ENCODE peak calls at places on chromosomes 4 and X, in four cellular contexts. One of them, this sample, is unnamed.

GRCh38 chr4:184439856-184440592 is 34.3 kb downstream of the IRF2 start:
- DNase-seq in H9: no peak
- DNase-seq in IMR-90: peak; percentile 90
- DNase-seq in mesendoderm: no peak
- DNase-seq in this sample: no peak

GRCh38 chr4:143375326-143376073 is 38.8 kb downstream of the GAB1 start:
- DNase-seq in H9: peak; percentile 50
- DNase-seq in mesendoderm: peak; percentile 67
- DNase-seq in IMR-90: no peak
- DNase-seq in this sample: no peak

GRCh38 chr4:125765936-125766335 is 451.2 kb downstream of the FAT4 start:
- DNase-seq in IMR-90: peak; percentile 61
- DNase-seq in H9: no peak
- DNase-seq in mesendoderm: no peak
- DNase-seq in this sample: no peak

GRCh38 chr4:150348079-150348478 is 233.9 kb upstream of the MAB21L2 start:
- DNase-seq in H9: no peak
- DNase-seq in IMR-90: peak; percentile 65
- DNase-seq in mesendoderm: no peak
- DNase-seq in this sample: no peak

GRCh38 chr4:121155893-121156292 is 8.2 kb downstream of the TNIP3 start:
- DNase-seq in H9: no peak
- DNase-seq in mesendoderm: peak; percentile 79
- DNase-seq in IMR-90: peak; percentile 94
- DNase-seq in this sample: no peak

GRCh38 chrX:13087322-13088154 is 43.1 kb upstream of the FAM9C start:
- DNase-seq in IMR-90: peak; percentile 70
- DNase-seq in mesendoderm: no peak
- DNase-seq in H9: no peak
- DNase-seq in this sample: no peak

GRCh38 chr4:185740471-185740873 is 71.5 kb downstream of the SORBS2 start:
- DNase-seq in IMR-90: no peak
- DNase-seq in mesendoderm: peak; percentile 64
- DNase-seq in H9: no peak
- DNase-seq in this sample: no peak

GRCh38 chr4:80134936-80135701 is 62.1 kb upstream of the ANTXR2 start:
- DNase-seq in IMR-90: peak; percentile 42
- DNase-seq in mesendoderm: peak; percentile 95
- DNase-seq in H9: no peak
- DNase-seq in this sample: no peak

GRCh38 chr4:41257257-41257900 is 651 bp downstream of the UCHL1 start:
- DNase-seq in IMR-90: peak; percentile 52
- DNase-seq in H9: peak; percentile 61
- DNase-seq in mesendoderm: peak; percentile 66
- DNase-seq in this sample: peak; percentile 53

GRCh38 chr4:70721747-70722146 is at the start of gene RUFY3:
- DNase-seq in IMR-90: peak; percentile 98
- DNase-seq in mesendoderm: no peak
- DNase-seq in H9: no peak
- DNase-seq in this sample: no peak

GRCh38 chr4:141814499-141814898 is 178.1 kb downstream of the IL15 start:
- DNase-seq in IMR-90: no peak
- DNase-seq in mesendoderm: no peak
- DNase-seq in H9: no peak
- DNase-seq in this sample: no peak

GRCh38 chrX:15299945-15300851 is 15.2 kb downstream of the ASB11 start:
- DNase-seq in IMR-90: peak; percentile 30
- DNase-seq in H9: no peak
- DNase-seq in mesendoderm: peak; percentile 5
- DNase-seq in this sample: peak; percentile 0

GRCh38 chrX:41621236-41621651 is 67.5 kb upstream of the GPR34 start:
- DNase-seq in IMR-90: peak; percentile 62
- DNase-seq in H9: peak; percentile 32
- DNase-seq in mesendoderm: peak; percentile 97
- DNase-seq in this sample: no peak

GRCh38 chr4:94446386-94446785 is 5.4 kb upstream of the PDLIM5 start:
- DNase-seq in IMR-90: peak; percentile 95
- DNase-seq in H9: no peak
- DNase-seq in mesendoderm: no peak
- DNase-seq in this sample: no peak

GRCh38 chrX:77564824-77565223 is 117.6 kb downstream of the FGF16 start:
- DNase-seq in IMR-90: peak; percentile 43
- DNase-seq in H9: no peak
- DNase-seq in mesendoderm: no peak
- DNase-seq in this sample: no peak

GRCh38 chr4:147822128-147822527 is 90.2 kb downstream of the ARHGAP10 start:
- DNase-seq in mesendoderm: no peak
- DNase-seq in H9: no peak
- DNase-seq in IMR-90: peak; percentile 79
- DNase-seq in this sample: no peak

GRCh38 chrX:14776901-14777300 is 96.0 kb downstream of the FANCB start:
- DNase-seq in IMR-90: no peak
- DNase-seq in mesendoderm: peak; percentile 33
- DNase-seq in H9: no peak
- DNase-seq in this sample: no peak

GRCh38 chr4:74674750-74675149 is 119.6 kb downstream of the BTC start:
- DNase-seq in H9: no peak
- DNase-seq in IMR-90: no peak
- DNase-seq in mesendoderm: peak; percentile 27
- DNase-seq in this sample: no peak

GRCh38 chr4:105966046-105966445 is 70.8 kb downstream of the NPNT start:
- DNase-seq in H9: no peak
- DNase-seq in IMR-90: peak; percentile 52
- DNase-seq in mesendoderm: no peak
- DNase-seq in this sample: no peak

GRCh38 chrX:13463608-13464007 is 105.8 kb upstream of the EGFL6 start:
- DNase-seq in mesendoderm: no peak
- DNase-seq in H9: no peak
- DNase-seq in IMR-90: peak; percentile 98
- DNase-seq in this sample: no peak

GRCh38 chr4:13912436-13912835 is 284.9 kb upstream of the BOD1L1 start:
- DNase-seq in IMR-90: peak; percentile 18
- DNase-seq in mesendoderm: peak; percentile 92
- DNase-seq in H9: no peak
- DNase-seq in this sample: no peak

GRCh38 chr4:2637956-2638552 is 101.6 kb downstream of the FAM193A start:
- DNase-seq in H9: no peak
- DNase-seq in mesendoderm: no peak
- DNase-seq in IMR-90: no peak
- DNase-seq in this sample: no peak

GRCh38 chr4:139030614-139031235 is 15.1 kb downstream of the NOCT start:
- DNase-seq in H9: peak; percentile 77
- DNase-seq in mesendoderm: peak; percentile 89
- DNase-seq in IMR-90: peak; percentile 83
- DNase-seq in this sample: peak; percentile 79

GRCh38 chrX:46912673-46913491 is 661 bp downstream of the JADE3 start:
- DNase-seq in IMR-90: peak; percentile 14
- DNase-seq in H9: peak; percentile 49
- DNase-seq in mesendoderm: peak; percentile 78
- DNase-seq in this sample: peak; percentile 51

GRCh38 chr4:20528508-20528907 is 171.8 kb upstream of the PACRGL start:
- DNase-seq in IMR-90: peak; percentile 59
- DNase-seq in H9: no peak
- DNase-seq in mesendoderm: no peak
- DNase-seq in this sample: no peak

GRCh38 chr4:164204434-164204833 is 549.5 kb upstream of the SMIM31 start:
- DNase-seq in mesendoderm: peak; percentile 96
- DNase-seq in IMR-90: peak; percentile 12
- DNase-seq in H9: no peak
- DNase-seq in this sample: no peak

GRCh38 chr4:56134272-56134671 is 185.5 kb downstream of the CEP135 start:
- DNase-seq in mesendoderm: peak; percentile 72
- DNase-seq in H9: peak; percentile 30
- DNase-seq in IMR-90: peak; percentile 43
- DNase-seq in this sample: no peak

GRCh38 chr4:1043162-1043561 is 31.7 kb downstream of the FGFRL1 start:
- DNase-seq in IMR-90: no peak
- DNase-seq in mesendoderm: no peak
- DNase-seq in H9: no peak
- DNase-seq in this sample: no peak
- H2BK5ac ChIP-seq in IMR-90: peak overlapping the region; percentile 47
- H2BK5ac ChIP-seq in mesendoderm: peak overlapping the region; percentile 35
- H2BK5ac ChIP-seq in H9: no peak overlapping the region
- H2BK5ac ChIP-seq in this sample: peak overlapping the region; percentile 61

GRCh38 chr4:26507286-26507685 is 17.0 kb upstream of the CCKAR start:
- DNase-seq in H9: no peak
- DNase-seq in IMR-90: no peak
- DNase-seq in mesendoderm: no peak
- DNase-seq in this sample: no peak

GRCh38 chr4:26509681-26510333 is 19.5 kb upstream of the CCKAR start:
- DNase-seq in mesendoderm: no peak
- DNase-seq in H9: no peak
- DNase-seq in IMR-90: no peak
- DNase-seq in this sample: no peak

GRCh38 chr4:26503427-26503826 is 13.1 kb upstream of the CCKAR start:
- DNase-seq in mesendoderm: no peak
- DNase-seq in H9: no peak
- DNase-seq in IMR-90: no peak
- DNase-seq in this sample: no peak

DNA sequence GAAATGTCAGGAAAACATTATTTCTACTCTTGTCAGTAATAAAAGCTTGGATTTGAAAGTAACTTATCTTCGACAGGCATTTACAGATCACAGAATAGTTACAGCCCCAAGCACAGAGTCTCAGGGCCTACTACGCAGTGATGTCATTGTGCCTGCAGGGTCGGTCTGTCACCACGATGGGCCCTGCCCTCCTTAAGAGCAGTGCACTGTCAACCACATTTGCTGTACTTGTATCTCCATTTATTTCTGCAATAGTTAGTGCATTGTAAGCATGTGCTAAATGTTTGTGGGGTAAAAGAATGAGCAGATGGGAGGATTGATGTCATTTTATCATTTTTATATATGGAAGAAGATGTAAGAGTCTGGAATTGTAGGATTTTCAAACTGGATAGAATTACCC is 13.6 kb upstream of the CCKAR start:
- DNase-seq in mesendoderm: no peak
- DNase-seq in H9: no peak
- DNase-seq in IMR-90: no peak
- DNase-seq in this sample: no peak
- H3K9ac ChIP-seq in mesendoderm: no peak overlapping the region
- H3K9ac ChIP-seq in H9: no peak overlapping the region
- H3K9ac ChIP-seq in IMR-90: no peak overlapping the region
- H3K9ac ChIP-seq in this sample: no peak overlapping the region

GRCh38 chr4:140097572-140097971 is 56.4 kb downstream of the MAML3 start:
- DNase-seq in mesendoderm: no peak
- DNase-seq in H9: no peak
- DNase-seq in IMR-90: no peak
- DNase-seq in this sample: no peak

GRCh38 chr4:140099993-140100392 is 54.0 kb downstream of the MAML3 start:
- DNase-seq in mesendoderm: no peak
- DNase-seq in IMR-90: peak; percentile 28
- DNase-seq in H9: no peak
- DNase-seq in this sample: no peak

GRCh38 chr4:140096921-140097320 is 57.1 kb downstream of the MAML3 start:
- DNase-seq in mesendoderm: no peak
- DNase-seq in IMR-90: peak; percentile 44
- DNase-seq in H9: no peak
- DNase-seq in this sample: no peak

GRCh38 chr4:140096483-140096861 is 57.5 kb downstream of the MAML3 start:
- DNase-seq in IMR-90: no peak
- DNase-seq in mesendoderm: peak; percentile 44
- DNase-seq in H9: no peak
- DNase-seq in this sample: no peak

GRCh38 chr4:140098481-140099132 is 55.4 kb downstream of the MAML3 start:
- DNase-seq in IMR-90: peak; percentile 87
- DNase-seq in H9: no peak
- DNase-seq in mesendoderm: no peak
- DNase-seq in this sample: no peak
- H2BK5ac ChIP-seq in IMR-90: peak overlapping the region; percentile 65
- H2BK5ac ChIP-seq in H9: no peak overlapping the region
- H2BK5ac ChIP-seq in mesendoderm: no peak overlapping the region
- H2BK5ac ChIP-seq in this sample: no peak overlapping the region

DNA sequence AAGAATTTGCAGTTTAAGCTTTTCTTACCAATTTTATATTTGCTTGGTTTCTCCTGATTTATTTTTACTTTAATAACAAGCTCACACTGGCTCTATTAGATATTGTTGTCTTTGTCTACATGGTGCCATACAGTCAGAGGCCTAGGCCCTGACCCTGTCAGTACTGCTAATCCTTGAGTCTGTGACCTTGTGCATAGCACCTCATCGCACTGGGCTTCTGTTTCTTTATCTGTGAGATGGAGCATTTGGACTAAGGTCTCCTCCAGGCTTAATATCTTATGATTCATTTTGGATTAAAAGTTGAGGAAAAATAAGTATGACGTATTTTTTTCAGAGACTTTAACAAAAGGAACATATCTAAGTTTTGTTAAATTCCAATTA is 203.3 kb downstream of the BANK1 start:
- DNase-seq in IMR-90: no peak
- DNase-seq in H9: no peak
- DNase-seq in mesendoderm: no peak
- DNase-seq in this sample: no peak
- H3K9ac ChIP-seq in IMR-90: no peak overlapping the region
- H3K9ac ChIP-seq in H9: no peak overlapping the region
- H3K9ac ChIP-seq in mesendoderm: no peak overlapping the region
- H3K9ac ChIP-seq in this sample: no peak overlapping the region

GRCh38 chrX:10134921-10135320 is 21.9 kb upstream of the CLCN4 start:
- DNase-seq in mesendoderm: no peak
- DNase-seq in H9: no peak
- DNase-seq in IMR-90: no peak
- DNase-seq in this sample: no peak

GRCh38 chrX:10130354-10130753 is 26.4 kb upstream of the CLCN4 start:
- DNase-seq in mesendoderm: no peak
- DNase-seq in H9: no peak
- DNase-seq in IMR-90: no peak
- DNase-seq in this sample: no peak

GRCh38 chrX:10137516-10137915 is 19.3 kb upstream of the CLCN4 start:
- DNase-seq in H9: no peak
- DNase-seq in IMR-90: no peak
- DNase-seq in mesendoderm: no peak
- DNase-seq in this sample: no peak

GRCh38 chrX:10135561-10136399 is 21.0 kb upstream of the CLCN4 start:
- DNase-seq in mesendoderm: no peak
- DNase-seq in H9: no peak
- DNase-seq in IMR-90: no peak
- DNase-seq in this sample: no peak

DNA sequence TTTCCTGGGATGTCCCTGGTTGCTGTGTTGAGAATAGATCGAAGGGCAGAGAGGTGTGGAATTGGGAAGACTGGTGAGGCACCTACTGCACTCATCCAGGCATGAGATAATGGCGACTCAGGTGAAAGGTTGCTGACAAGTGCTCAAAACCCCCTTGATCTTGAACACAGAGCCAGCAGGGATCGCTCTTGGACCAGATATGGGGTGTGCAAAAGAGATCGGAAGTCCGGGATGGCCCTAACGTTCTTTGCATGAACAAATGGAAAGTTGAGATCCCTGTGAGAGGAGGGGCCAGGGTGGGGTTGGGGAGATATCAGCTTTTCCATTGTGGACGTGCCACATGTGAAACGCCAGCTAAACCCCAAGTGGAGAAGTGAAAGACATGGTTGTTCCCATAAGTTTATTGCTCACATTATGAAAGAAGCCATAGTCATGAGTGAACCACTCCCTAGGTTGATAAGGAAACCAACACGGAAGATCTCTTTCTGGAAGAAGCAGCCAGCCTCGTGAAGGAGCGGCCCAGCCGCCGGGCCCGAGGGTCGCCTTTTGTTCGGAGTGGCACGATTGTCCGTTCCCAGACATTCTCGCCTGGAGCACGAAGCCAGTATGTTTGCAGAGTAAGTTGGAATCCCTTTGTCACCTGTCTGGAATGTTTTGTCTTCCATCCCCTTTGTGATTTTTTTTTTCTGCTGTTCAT is 22.6 kb upstream of the CLCN4 start:
- DNase-seq in mesendoderm: no peak
- DNase-seq in H9: no peak
- DNase-seq in IMR-90: no peak
- DNase-seq in this sample: no peak
- H2BK5ac ChIP-seq in mesendoderm: no peak overlapping the region
- H2BK5ac ChIP-seq in H9: no peak overlapping the region
- H2BK5ac ChIP-seq in IMR-90: no peak overlapping the region
- H2BK5ac ChIP-seq in this sample: no peak overlapping the region

This sample was measured in neuronal stem cell.